ENCODE peak calls at places on chromosomes 12 and 14, in ten cellular contexts. W is fibroblast of lung, J is AG04450, Z is BJ, K is cardiac muscle cell, C is GM23338, V is dorsolateral prefrontal cortex, U is psoas muscle, A is SK-N-SH, E is MM.1S. X is an unnamed sample.
A peak's percentile ranks its signal among the peaks of the same experiment; 100 is the strongest.

GRCh38 chr12:40146800-40147797 is 41.2 kb upstream of the SLC2A13 start:
- DNase-seq in K (no peak), A (no peak), U (no peak), Z (no peak), C (no peak), W (no peak), J (no peak), V (no peak), E (no peak), X (no peak)

GRCh38 chr14:102377696-102378095 is 15.0 kb downstream of the TECPR2 start:
- DNase-seq in J (no peak), V (no peak), Z (no peak), A (no peak), C (no peak), U (no peak), K (no peak), E (no peak), W (no peak), X (no peak)

GRCh38 chr14:24428628-24429394 is 657 bp downstream of the CBLN3 start:
- DNase-seq in K (no peak), U (no peak), V (no peak), C (peak; percentile 34), W (no peak), E (no peak), Z (no peak), J (no peak), A (no peak), X (no peak)

GRCh38 chr14:67982711-67983608 is 163.4 kb downstream of the RAD51B start:
- DNase-seq in A (no peak), K (no peak), W (no peak), C (no peak), Z (no peak), J (no peak), V (no peak), E (no peak), U (no peak), X (no peak)

GRCh38 chr12:79056775-79057174 is 192.2 kb downstream of the SYT1 start:
- DNase-seq in W (peak; percentile 33), K (no peak), V (no peak), J (no peak), E (no peak), C (no peak), U (no peak), Z (no peak), A (no peak), X (no peak)

GRCh38 chr14:67674139-67674479 is 323 bp downstream of the VTI1B start:
- DNase-seq in J (no peak), V (peak; percentile 66), C (peak; percentile 88), Z (no peak), K (peak; percentile 91), E (peak; percentile 25), U (peak; percentile 75), A (peak; percentile 87), W (peak; percentile 42), X (no peak)

GRCh38 chr12:130375888-130376287 is 38.2 kb downstream of the PIWIL1 start:
- DNase-seq in U (no peak), Z (no peak), E (no peak), C (no peak), A (no peak), K (no peak), W (no peak), J (no peak), V (no peak), X (no peak)

GRCh38 chr12:49945394-49946080 is 5.0 kb upstream of the AQP2 start:
- DNase-seq in Z (peak; percentile 9), A (peak; percentile 91), C (peak; percentile 90), U (peak; percentile 84), J (peak; percentile 21), V (peak; percentile 78), W (peak; percentile 79), K (peak; percentile 79), E (peak; percentile 75), X (peak; percentile 22)

DNA sequence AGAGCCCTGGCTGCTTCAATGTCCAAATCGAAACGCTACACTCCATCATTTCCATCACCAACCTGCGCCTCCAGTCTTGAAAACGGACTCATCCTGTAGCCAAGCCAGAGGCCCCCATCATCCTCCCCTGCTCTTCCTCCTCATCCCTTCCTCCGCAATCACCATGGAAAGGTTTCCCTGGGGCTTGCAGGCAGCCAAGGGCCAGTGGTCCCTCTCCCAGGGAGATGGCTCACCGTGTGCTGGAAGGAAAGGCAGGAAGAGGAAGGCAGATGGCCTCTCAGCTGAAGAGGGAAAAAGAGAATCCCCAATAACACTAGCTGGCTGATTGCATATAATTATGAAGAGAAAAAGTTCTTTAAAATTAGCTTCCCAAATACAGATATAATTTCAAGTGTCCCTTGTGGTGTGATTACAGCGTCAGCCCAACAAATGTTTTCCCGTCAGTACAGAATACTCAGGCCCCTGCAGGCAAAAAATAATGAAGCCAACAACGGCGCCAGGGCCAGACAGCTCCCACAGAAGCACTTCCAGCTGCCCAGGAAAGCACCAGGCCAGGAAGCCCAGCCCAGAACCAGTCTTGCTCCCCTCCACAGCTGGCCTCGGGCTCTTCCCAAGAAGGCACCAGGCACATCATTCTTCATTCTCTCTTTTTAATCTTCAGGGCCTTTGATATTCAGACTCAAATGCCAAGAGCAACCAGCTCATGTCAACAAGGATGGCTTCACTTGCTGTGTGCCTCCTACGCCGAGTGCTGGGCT is 24.7 kb downstream of the ITPK1 start:
- DNase-seq in W (no peak), V (peak; percentile 55), U (no peak), A (peak; percentile 92), E (no peak), K (no peak), J (no peak), Z (no peak), C (no peak), X (no peak)
- TF ChIP-seq CTCF in W (no peak), V (no peak), U (no peak), A (no peak), E (no peak), K (no peak), J (no peak), Z (no peak), C (no peak), X (no peak)

GRCh38 chr12:3454780-3455179 is 36.2 kb upstream of the PRMT8 start:
- DNase-seq in K (no peak), V (no peak), E (no peak), A (no peak), C (no peak), W (no peak), J (no peak), U (no peak), Z (no peak), X (no peak)

GRCh38 chr12:3452348-3452747 is 38.7 kb upstream of the PRMT8 start:
- DNase-seq in E (no peak), J (no peak), A (no peak), V (no peak), U (no peak), K (no peak), Z (no peak), W (no peak), C (no peak), X (no peak)

GRCh38 chr12:3453266-3453862 is 37.6 kb upstream of the PRMT8 start:
- DNase-seq in J (no peak), K (no peak), A (no peak), C (no peak), U (no peak), W (no peak), E (no peak), V (no peak), Z (no peak), X (no peak)

GRCh38 chr12:3455312-3455711 is 35.7 kb upstream of the PRMT8 start:
- DNase-seq in W (no peak), C (no peak), U (no peak), J (no peak), Z (no peak), V (no peak), K (no peak), E (no peak), A (no peak), X (no peak)

DNA sequence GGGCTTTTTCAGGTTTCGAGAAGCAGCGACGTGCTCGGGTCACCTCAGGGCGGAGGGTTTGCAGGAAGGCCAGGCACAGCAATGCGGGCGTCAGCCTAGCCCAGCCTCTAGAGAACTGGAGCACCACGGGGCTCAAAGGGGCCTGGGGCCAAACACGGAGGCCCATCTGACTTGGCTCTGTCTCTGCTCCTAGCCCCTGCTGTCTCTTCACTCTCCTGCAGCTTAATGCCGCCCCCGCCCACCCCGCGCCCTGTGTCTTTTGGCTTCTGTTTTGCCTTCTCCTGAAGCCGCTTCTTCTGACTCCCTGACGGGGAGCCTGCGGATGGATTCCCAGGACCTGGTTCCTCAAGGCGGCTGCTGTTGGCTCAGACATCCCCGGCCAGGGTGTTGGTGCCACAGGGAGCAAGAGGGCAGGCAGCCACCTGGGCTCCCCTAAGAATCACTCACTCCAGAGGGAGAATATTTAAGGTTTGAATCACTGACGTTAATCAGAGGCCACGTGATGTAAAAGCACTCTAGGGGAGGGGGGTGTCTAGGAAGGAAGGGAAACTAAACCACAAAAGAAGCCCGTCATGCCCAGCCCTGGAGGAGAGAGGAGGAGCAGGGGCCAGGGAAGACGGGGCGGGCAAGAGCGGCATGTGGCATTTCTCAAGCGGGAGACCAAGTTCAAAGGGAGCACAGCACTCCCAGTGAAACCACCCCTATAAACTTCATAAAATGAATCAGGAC is 36.9 kb upstream of the PRMT8 start:
- DNase-seq in U (no peak), J (peak; percentile 13), W (peak; percentile 36), V (no peak), A (no peak), C (peak; percentile 29), K (no peak), E (no peak), Z (peak; percentile 33), X (peak; percentile 13)
- H3K4me3 ChIP-seq in U (no peak overlapping the region), J (no peak overlapping the region), W (no peak overlapping the region), V (no peak overlapping the region), A (no peak overlapping the region), C (no peak overlapping the region), K (no peak overlapping the region), E (no peak overlapping the region), Z (no peak overlapping the region), X (no peak overlapping the region)

GRCh38 chr12:7927470-7927869 is 8.5 kb downstream of the SLC2A3 start:
- DNase-seq in E (no peak), U (no peak), C (no peak), A (no peak), K (no peak), J (no peak), V (no peak), W (no peak), Z (no peak), X (no peak)

GRCh38 chr12:7934560-7935463 is 1.2 kb downstream of the SLC2A3 start:
- DNase-seq in V (no peak), C (no peak), E (no peak), K (no peak), A (no peak), J (no peak), W (no peak), U (no peak), Z (no peak), X (no peak)

GRCh38 chr12:7933255-7933726 is 2.7 kb downstream of the SLC2A3 start:
- DNase-seq in K (peak; percentile 86), E (peak; percentile 91), C (peak; percentile 97), A (peak; percentile 75), Z (peak; percentile 73), W (peak; percentile 97), U (peak; percentile 66), J (peak; percentile 91), V (peak; percentile 68), X (peak; percentile 92)

GRCh38 chr12:7934153-7934552 is 1.8 kb downstream of the SLC2A3 start:
- DNase-seq in J (no peak), U (no peak), E (no peak), C (no peak), Z (no peak), V (no peak), A (no peak), W (no peak), K (no peak), X (no peak)

GRCh38 chr12:7929069-7929792 is 6.8 kb downstream of the SLC2A3 start:
- DNase-seq in K (peak; percentile 63), W (no peak), U (no peak), Z (no peak), C (no peak), A (no peak), J (no peak), E (no peak), V (no peak), X (no peak)
- TF ChIP-seq CTCF in K (no peak), W (no peak), U (no peak), Z (no peak), C (no peak), A (no peak), J (no peak), E (no peak), V (no peak), X (no peak)

GRCh38 chr14:37625597-37626595 is 30.5 kb downstream of the TTC6 start:
- DNase-seq in A (no peak), C (no peak), V (no peak), K (no peak), U (no peak), Z (no peak), J (no peak), E (no peak), W (no peak), X (no peak)
- H3K4me3 ChIP-seq in A (no peak overlapping the region), C (no peak overlapping the region), V (no peak overlapping the region), K (no peak overlapping the region), U (no peak overlapping the region), Z (no peak overlapping the region), J (no peak overlapping the region), E (no peak overlapping the region), W (no peak overlapping the region), X (no peak overlapping the region)

X was measured in astrocyte of the cerebellum.